ENCODE peak calls at places on chromosome 11, in eight cellular contexts. R, O, A, C, G, K, V and L are unnamed samples.

GRCh38 chr11:126716456-126717083 is 284.0 kb downstream of the KIRREL3 start:
- DNase-seq in V (peak), C (no peak), G (no peak), A (peak), K (no peak), R (peak), O (no peak), L (no peak)

GRCh38 chr11:104995001-104995408 is 26.6 kb upstream of the CASP4 start:
- DNase-seq in R (no peak), C (no peak), K (no peak), O (no peak), A (no peak), G (no peak), V (no peak), L (no peak)

GRCh38 chr11:28911829-28912228 is 803.6 kb downstream of the METTL15 start:
- DNase-seq in K (no peak), O (no peak), V (no peak), C (no peak), A (no peak), R (no peak), G (no peak), L (no peak)

GRCh38 chr11:10451399-10452116 is 3.5 kb upstream of the AMPD3 start:
- DNase-seq in O (no peak), V (no peak), G (no peak), A (no peak), R (no peak), K (no peak), C (no peak), L (no peak)

GRCh38 chr11:8361206-8361605 is 97.5 kb upstream of the LMO1 start:
- DNase-seq in R (no peak), K (no peak), G (no peak), V (no peak), C (no peak), O (no peak), A (no peak), L (no peak)

GRCh38 chr11:111602865-111603632 is 800 bp downstream of the SIK2 start:
- DNase-seq in R (peak), A (peak), C (peak), V (peak), G (no peak), O (peak), K (peak), L (peak)

GRCh38 chr11:99425596-99425995 is 404.8 kb downstream of the CNTN5 start:
- DNase-seq in R (no peak), K (no peak), C (no peak), V (no peak), A (no peak), O (no peak), G (no peak), L (no peak)

GRCh38 chr11:18203723-18204122 is 31.1 kb downstream of the MRGPRX4 start:
- DNase-seq in R (no peak), G (no peak), V (no peak), O (no peak), K (no peak), A (no peak), C (no peak), L (peak)

GRCh38 chr11:35594680-35595079 is 23.6 kb upstream of the FJX1 start:
- DNase-seq in K (no peak), R (no peak), C (no peak), A (no peak), V (no peak), O (no peak), G (no peak), L (no peak)

GRCh38 chr11:129115652-129116585 is 76.2 kb downstream of the ARHGAP32 start:
- DNase-seq in A (no peak), G (peak), K (no peak), O (no peak), V (peak), C (no peak), R (no peak), L (peak)

GRCh38 chr11:91257593-91258170 is 966.9 kb upstream of the FAT3 start:
- DNase-seq in V (no peak), A (no peak), O (no peak), K (no peak), C (no peak), G (no peak), R (no peak), L (no peak)

GRCh38 chr11:62881579-62882427 is 1.1 kb downstream of the SLC3A2 start:
- DNase-seq in K (peak), O (peak), V (peak), A (peak), G (peak), R (peak), C (peak), L (peak)

GRCh38 chr11:10858505-10859360 is 880 bp upstream of the ZBED5 start:
- DNase-seq in R (peak), O (peak), K (peak), C (peak), A (peak), G (no peak), V (no peak), L (peak)

GRCh38 chr11:113667801-113668200 is 38.3 kb downstream of the TMPRSS5 start:
- DNase-seq in A (no peak), O (no peak), V (no peak), G (no peak), R (no peak), C (no peak), K (no peak), L (no peak)

GRCh38 chr11:78213526-78214330 is 25.0 kb downstream of the USP35 start:
- DNase-seq in R (no peak), O (no peak), C (peak), K (peak), V (no peak), A (no peak), G (no peak), L (no peak)

GRCh38 chr11:111531687-111532364 is 8.7 kb upstream of the LAYN start:
- DNase-seq in V (peak), A (no peak), K (no peak), G (peak), R (no peak), C (no peak), O (peak), L (peak)

GRCh38 chr11:62600367-62601113 is 1.1 kb downstream of the MTA2 start:
- DNase-seq in O (no peak), V (no peak), G (no peak), R (no peak), K (no peak), C (no peak), A (no peak), L (no peak)

GRCh38 chr11:225734-226453 is 10.2 kb downstream of the SIRT3 start:
- DNase-seq in C (no peak), O (no peak), V (peak), G (no peak), R (no peak), A (no peak), K (peak), L (no peak)

GRCh38 chr11:117221775-117222517 is 9.9 kb downstream of the PCSK7 start:
- DNase-seq in G (no peak), R (peak), V (no peak), K (peak), C (peak), A (no peak), O (no peak), L (no peak)

GRCh38 chr11:30733748-30734147 is 147.6 kb upstream of the MPPED2 start:
- DNase-seq in O (no peak), V (no peak), R (no peak), K (no peak), A (no peak), C (no peak), G (no peak), L (no peak)

GRCh38 chr11:14203392-14203791 is 155.6 kb downstream of the RRAS2 start:
- DNase-seq in R (no peak), O (no peak), G (no peak), C (no peak), V (no peak), A (no peak), K (no peak), L (no peak)

GRCh38 chr11:70476669-70477068 is 78.3 kb downstream of the CTTN start:
- DNase-seq in R (no peak), V (no peak), O (no peak), A (no peak), K (no peak), G (no peak), C (no peak), L (no peak)

GRCh38 chr11:8056810-8057463 is 24.1 kb upstream of the TUB start:
- DNase-seq in C (peak), G (no peak), K (peak), A (no peak), O (no peak), V (peak), R (peak), L (no peak)

GRCh38 chr11:72012897-72013721 is 14.4 kb downstream of the IL18BP start:
- DNase-seq in G (no peak), K (peak), V (peak), C (peak), R (no peak), O (no peak), A (no peak), L (peak)

GRCh38 chr11:1834132-1834610 is 619 bp upstream of the SYT8 start:
- DNase-seq in C (no peak), R (peak), G (no peak), V (no peak), O (no peak), K (no peak), A (no peak), L (peak)

GRCh38 chr11:114106986-114107385 is 47.5 kb downstream of the ZBTB16 start:
- DNase-seq in O (no peak), G (no peak), K (peak), A (no peak), C (no peak), R (no peak), V (no peak), L (no peak)

GRCh38 chr11:19617830-19618523 is 94.7 kb upstream of the NAV2 start:
- DNase-seq in G (no peak), O (no peak), K (no peak), C (no peak), R (no peak), V (no peak), A (no peak), L (no peak)

GRCh38 chr11:299951-300735 is 817 bp upstream of the IFITM5 start:
- DNase-seq in G (no peak), K (peak), V (no peak), O (no peak), C (no peak), R (no peak), A (no peak), L (no peak)

GRCh38 chr11:111530091-111530490 is 10.4 kb upstream of the LAYN start:
- DNase-seq in O (no peak), A (no peak), G (no peak), R (no peak), C (no peak), V (peak), K (no peak), L (no peak)

GRCh38 chr11:113896156-113896879 is 8.3 kb upstream of the HTR3B start:
- DNase-seq in K (no peak), C (peak), G (no peak), O (peak), V (no peak), R (peak), A (peak), L (peak)

GRCh38 chr11:15737326-15737725 is 619.0 kb downstream of the SOX6 start:
- DNase-seq in C (no peak), A (no peak), G (no peak), V (no peak), R (no peak), O (no peak), K (no peak), L (peak)

GRCh38 chr11:17410606-17411379 is 22.3 kb upstream of the KCNJ11 start:
- DNase-seq in A (no peak), V (no peak), R (peak), O (no peak), C (peak), G (no peak), K (no peak), L (no peak)

DNA sequence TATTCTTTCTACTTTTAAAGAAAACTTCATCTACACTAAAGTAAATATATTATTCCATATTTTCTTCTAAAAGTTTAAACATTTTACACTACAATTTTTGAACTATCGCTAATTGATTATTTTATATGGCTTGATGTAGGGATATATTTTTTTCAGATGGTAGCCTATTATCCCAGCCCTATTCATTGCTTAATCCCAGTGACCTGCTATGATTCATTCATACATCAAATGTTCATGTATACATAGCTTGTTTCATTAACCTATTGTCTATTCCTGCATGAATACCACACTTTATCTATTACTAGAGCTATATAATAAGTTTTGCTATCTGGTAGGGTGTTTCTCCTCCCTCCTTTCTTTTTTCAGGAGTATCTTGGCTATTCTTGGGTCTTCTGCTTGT is 5.0 kb upstream of the ROBO4 start:
- DNase-seq in G (no peak), O (no peak), A (no peak), R (no peak), V (no peak), K (no peak), C (no peak), L (peak)
- H3K27ac ChIP-seq in G (no peak), O (no peak), A (no peak), R (no peak), V (no peak), K (no peak), C (no peak), L (no peak)

DNA sequence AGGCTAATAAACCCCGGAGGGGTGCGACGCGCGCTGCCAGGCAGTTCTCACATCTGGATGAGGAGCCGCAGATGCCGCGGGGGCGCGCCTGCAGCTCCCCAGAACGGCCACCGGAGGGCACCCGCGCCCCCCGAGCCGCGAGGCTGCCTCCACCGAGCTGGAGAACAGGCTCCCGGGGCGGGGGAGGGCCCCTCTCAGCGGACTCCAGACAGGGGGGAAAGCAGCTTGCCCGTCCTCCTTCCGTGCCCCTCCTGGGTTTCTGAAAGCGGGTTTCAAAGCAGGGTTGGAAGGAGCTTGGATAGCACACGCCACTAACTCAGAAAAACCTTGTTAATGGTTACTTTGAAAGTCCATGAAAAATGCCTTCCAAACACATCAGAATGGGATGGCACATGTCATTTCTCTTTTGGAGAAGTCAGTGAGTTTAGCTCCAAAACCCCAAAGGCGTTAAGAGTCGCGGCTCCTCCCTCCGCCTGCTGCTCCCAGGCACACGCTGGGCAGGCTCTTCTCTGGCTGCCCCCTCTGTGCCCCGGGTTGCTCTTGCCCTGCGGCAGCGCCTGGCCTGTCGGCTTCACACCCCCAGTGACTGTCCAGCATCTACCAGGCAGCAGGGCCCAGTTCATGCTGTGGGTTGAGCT is 317.8 kb downstream of the NTM start:
- DNase-seq in V (peak), A (no peak), K (no peak), O (no peak), G (no peak), R (peak), C (no peak), L (peak)
- TF ChIP-seq CTCF in V (peak), A (no peak), K (peak), O (no peak), G (peak), R (peak), C (peak), L (peak)

GRCh38 chr11:119062779-119063178 is 4.8 kb upstream of the VPS11 start:
- DNase-seq in C (no peak), G (no peak), O (no peak), K (no peak), R (peak), A (no peak), V (peak), L (no peak)
- H3K27ac ChIP-seq in C (no peak), G (no peak), O (no peak), K (no peak), R (no peak), A (no peak), V (no peak), L (peak)

GRCh38 chr11:13011366-13012036 is 2.4 kb downstream of the RASSF10 start:
- DNase-seq in R (no peak), A (no peak), K (no peak), O (no peak), G (no peak), V (no peak), C (no peak), L (no peak)

GRCh38 chr11:13010737-13011342 is 1.7 kb downstream of the RASSF10 start:
- DNase-seq in V (no peak), G (no peak), R (peak), O (no peak), C (no peak), A (no peak), K (no peak), L (no peak)

GRCh38 chr11:13009476-13009920 is 382 bp downstream of the RASSF10 start:
- DNase-seq in K (no peak), C (no peak), V (no peak), O (no peak), R (no peak), A (no peak), G (no peak), L (no peak)

GRCh38 chr11:13008625-13009475 is at the start of gene RASSF10:
- DNase-seq in C (no peak), K (peak), A (no peak), O (no peak), R (peak), G (no peak), V (peak), L (peak)

DNA sequence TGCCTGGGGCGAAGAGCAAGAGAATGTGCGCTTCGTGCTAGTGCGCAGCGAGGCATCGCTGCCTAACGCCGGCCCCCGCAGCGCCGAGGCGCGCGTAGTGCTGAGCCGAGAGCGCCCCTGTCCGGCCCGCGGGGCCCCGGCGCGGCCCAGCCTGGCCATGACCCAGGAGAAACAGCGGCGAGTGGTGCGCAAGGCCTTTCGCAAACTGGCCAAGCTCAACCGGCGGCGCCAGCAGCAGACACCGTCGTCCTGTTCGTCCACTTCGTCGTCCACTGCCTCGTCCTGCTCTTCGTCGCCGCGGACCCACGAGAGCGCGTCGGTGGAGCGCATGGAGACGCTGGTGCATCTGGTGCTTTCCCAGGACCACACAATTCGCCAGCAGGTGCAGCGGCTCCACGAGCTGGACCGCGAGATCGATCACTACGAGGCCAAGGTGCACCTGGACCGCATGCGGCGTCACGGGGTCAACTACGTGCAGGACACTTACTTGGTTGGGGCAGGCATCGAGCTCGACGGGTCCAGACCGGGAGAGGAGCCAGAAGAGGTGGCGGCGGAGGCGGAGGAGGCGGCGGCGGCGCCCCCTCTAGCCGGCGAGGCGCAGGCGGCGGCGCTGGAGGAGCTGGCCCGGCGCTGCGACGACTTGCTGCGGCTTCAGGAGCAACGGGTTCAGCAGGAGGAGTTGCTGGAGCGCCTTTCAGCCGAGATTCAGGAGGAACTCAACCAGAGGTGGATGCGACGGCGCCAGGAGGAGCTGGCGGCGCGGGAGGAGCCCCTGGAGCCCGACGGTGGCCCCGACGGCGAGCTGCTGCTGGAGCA is 1.0 kb downstream of the RASSF10 start:
- DNase-seq in K (no peak), O (no peak), A (no peak), G (no peak), V (peak), R (no peak), C (no peak), L (peak)
- TF ChIP-seq CTCF in K (no peak), O (no peak), A (no peak), G (no peak), V (no peak), R (no peak), C (no peak), L (no peak)

GRCh38 chr11:31968774-31969433 is 122.0 kb upstream of the RCN1 start:
- DNase-seq in G (no peak), A (no peak), V (peak), K (no peak), O (no peak), C (peak), R (no peak), L (no peak)
- H3K27ac ChIP-seq in G (no peak), A (no peak), V (peak), K (no peak), O (no peak), C (no peak), R (no peak), L (no peak)

GRCh38 chr11:118789501-118790356 is 1.2 kb downstream of the DDX6 start:
- DNase-seq in A (peak), C (no peak), K (no peak), R (no peak), V (peak), O (no peak), G (no peak), L (peak)

GRCh38 chr11:118791015-118791960 is at the start of gene DDX6:
- DNase-seq in V (peak), K (peak), A (peak), R (peak), G (peak), O (peak), C (peak), L (peak)

GRCh38 chr11:118792642-118793124 is 1.7 kb upstream of the DDX6 start:
- DNase-seq in A (peak), K (peak), R (peak), V (peak), G (peak), C (peak), O (peak), L (peak)

GRCh38 chr11:118791961-118792578 is 1.1 kb upstream of the DDX6 start:
- DNase-seq in A (peak), O (peak), V (no peak), K (peak), C (peak), G (no peak), R (peak), L (peak)

DNA sequence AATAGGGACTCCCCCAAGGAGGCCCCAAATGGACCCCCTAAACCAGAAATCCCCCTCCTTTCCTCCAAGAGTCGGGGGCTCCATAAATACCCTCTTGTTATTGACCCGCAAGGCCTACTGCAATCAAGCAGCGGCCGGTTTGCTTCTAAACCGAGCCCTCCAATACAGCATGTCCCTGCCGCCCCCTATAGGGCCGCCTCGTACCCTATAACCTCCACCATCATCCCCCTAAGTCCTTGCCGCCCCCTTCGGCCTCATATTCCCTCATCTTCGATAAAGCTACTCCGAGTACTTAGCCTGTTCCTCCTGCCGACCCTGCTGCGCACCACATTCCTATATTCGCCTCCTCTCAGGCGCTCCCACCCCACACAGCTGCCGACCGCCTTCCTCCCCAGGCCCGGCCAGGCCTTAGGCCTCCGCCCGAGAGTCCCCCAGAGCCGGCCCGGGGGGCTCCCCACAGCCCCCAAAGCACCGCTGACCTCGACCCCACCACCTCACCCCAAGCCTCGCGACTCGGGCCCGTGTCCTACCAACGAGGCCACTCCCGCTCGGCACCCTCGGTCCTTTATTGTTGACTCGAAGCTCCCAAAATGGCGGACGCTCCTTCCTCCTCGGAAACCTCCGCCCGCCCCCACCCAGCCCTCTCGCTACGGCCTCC is 478 bp downstream of the DDX6 start:
- DNase-seq in C (peak), V (peak), O (peak), R (peak), G (no peak), A (peak), K (peak), L (peak)
- TF ChIP-seq CTCF in C (peak), V (peak), O (peak), R (peak), G (peak), A (peak), K (peak), L (peak)